ENCODE peak calls at places on chromosomes 2 and 18, in seven cellular contexts. N, O, M, J, C, V and A are unnamed samples.

GRCh38 chr18:62332437-62332816 is 7.3 kb downstream of the TNFRSF11A start:
- DNase-seq in N (no peak), O (no peak), M (no peak), J (no peak), C (no peak), V (no peak), A (peak)

GRCh38 chr2:167478196-167478595 is 589.9 kb downstream of the XIRP2 start:
- DNase-seq in N (no peak), O (no peak), M (no peak), J (no peak), C (no peak), V (no peak), A (no peak)

GRCh38 chr18:49161627-49162026 is 210.9 kb upstream of the SMAD7 start:
- DNase-seq in N (no peak), O (peak), M (no peak), J (peak), C (no peak), V (peak), A (no peak)

GRCh38 chr2:241619602-241620418 is 17.1 kb downstream of the THAP4 start:
- DNase-seq in N (no peak), O (no peak), M (no peak), J (no peak), C (no peak), V (no peak), A (no peak)

GRCh38 chr2:180520206-180520605 is 460.2 kb upstream of the UBE2E3 start:
- DNase-seq in N (no peak), O (peak), M (no peak), J (no peak), C (peak), V (peak), A (peak)

GRCh38 chr18:48950536-48951447 is at the start of gene SMAD7:
- DNase-seq in N (no peak), O (peak), M (no peak), J (no peak), C (no peak), V (no peak), A (peak)

GRCh38 chr2:96554293-96555145 is 18.0 kb downstream of the ARID5A start:
- DNase-seq in N (peak), O (peak), M (peak), J (peak), C (peak), V (peak), A (peak)

GRCh38 chr18:61006687-61007224 is 326.5 kb upstream of the CDH20 start:
- DNase-seq in N (no peak), O (no peak), M (no peak), J (no peak), C (no peak), V (no peak), A (no peak)

GRCh38 chr2:146666336-146666735 is 1178.5 kb upstream of the ACVR2A start:
- DNase-seq in N (no peak), O (peak), M (no peak), J (peak), C (no peak), V (peak), A (peak)

GRCh38 chr18:23115683-23116096 is 19.6 kb upstream of the CABLES1 start:
- DNase-seq in N (no peak), O (peak), M (no peak), J (peak), C (peak), V (peak), A (peak)

GRCh38 chr2:156647377-156648010 is 211.3 kb downstream of the GPD2 start:
- DNase-seq in N (no peak), O (no peak), M (no peak), J (no peak), C (no peak), V (no peak), A (no peak)

GRCh38 chr2:181457741-181458425 is 697 bp downstream of the ITGA4 start:
- DNase-seq in N (no peak), O (peak), M (peak), J (peak), C (no peak), V (peak), A (peak)

GRCh38 chr2:214310319-214310718 is 100.5 kb upstream of the VWC2L start:
- DNase-seq in N (no peak), O (peak), M (peak), J (no peak), C (no peak), V (peak), A (no peak)

GRCh38 chr2:61988462-61989366 is 83.2 kb downstream of the COMMD1 start:
- DNase-seq in N (no peak), O (peak), M (no peak), J (peak), C (no peak), V (no peak), A (peak)

GRCh38 chr2:100213595-100213994 is 71.2 kb upstream of the AFF3 start:
- DNase-seq in N (no peak), O (no peak), M (no peak), J (no peak), C (no peak), V (no peak), A (no peak)

GRCh38 chr2:9657083-9657482 is 26.3 kb upstream of the YWHAQ start:
- DNase-seq in N (no peak), O (no peak), M (no peak), J (no peak), C (no peak), V (no peak), A (no peak)

GRCh38 chr2:199757466-199757865 is 93.5 kb downstream of the FTCDNL1 start:
- DNase-seq in N (no peak), O (peak), M (no peak), J (peak), C (no peak), V (no peak), A (no peak)

GRCh38 chr18:37963837-37964236 is 398.2 kb upstream of the CELF4 start:
- DNase-seq in N (no peak), O (no peak), M (no peak), J (no peak), C (no peak), V (no peak), A (no peak)

GRCh38 chr2:46171441-46171953 is 125.7 kb upstream of the EPAS1 start:
- DNase-seq in N (no peak), O (peak), M (peak), J (peak), C (peak), V (peak), A (peak)

GRCh38 chr2:219207254-219207883 is 787 bp downstream of the ZFAND2B start:
- DNase-seq in N (no peak), O (no peak), M (no peak), J (no peak), C (no peak), V (no peak), A (no peak)

GRCh38 chr2:191710411-191710900 is 32.5 kb downstream of the NABP1 start:
- DNase-seq in N (no peak), O (peak), M (no peak), J (peak), C (no peak), V (peak), A (no peak)

GRCh38 chr2:100036793-100037192 is 105.6 kb downstream of the AFF3 start:
- DNase-seq in N (no peak), O (no peak), M (no peak), J (no peak), C (no peak), V (no peak), A (no peak)

GRCh38 chr2:66488946-66489345 is 54.0 kb downstream of the MEIS1 start:
- DNase-seq in N (no peak), O (no peak), M (peak), J (no peak), C (no peak), V (no peak), A (peak)

GRCh38 chr2:66427219-66427768 is 7.6 kb upstream of the MEIS1 start:
- DNase-seq in N (no peak), O (no peak), M (peak), J (no peak), C (no peak), V (no peak), A (no peak)

GRCh38 chr2:105880637-105881036 is 135.9 kb downstream of the NCK2 start:
- DNase-seq in N (no peak), O (no peak), M (no peak), J (no peak), C (no peak), V (no peak), A (no peak)

GRCh38 chr2:205675861-205676516 is 6.3 kb upstream of the NRP2 start:
- DNase-seq in N (no peak), O (peak), M (peak), J (peak), C (peak), V (peak), A (peak)

DNA sequence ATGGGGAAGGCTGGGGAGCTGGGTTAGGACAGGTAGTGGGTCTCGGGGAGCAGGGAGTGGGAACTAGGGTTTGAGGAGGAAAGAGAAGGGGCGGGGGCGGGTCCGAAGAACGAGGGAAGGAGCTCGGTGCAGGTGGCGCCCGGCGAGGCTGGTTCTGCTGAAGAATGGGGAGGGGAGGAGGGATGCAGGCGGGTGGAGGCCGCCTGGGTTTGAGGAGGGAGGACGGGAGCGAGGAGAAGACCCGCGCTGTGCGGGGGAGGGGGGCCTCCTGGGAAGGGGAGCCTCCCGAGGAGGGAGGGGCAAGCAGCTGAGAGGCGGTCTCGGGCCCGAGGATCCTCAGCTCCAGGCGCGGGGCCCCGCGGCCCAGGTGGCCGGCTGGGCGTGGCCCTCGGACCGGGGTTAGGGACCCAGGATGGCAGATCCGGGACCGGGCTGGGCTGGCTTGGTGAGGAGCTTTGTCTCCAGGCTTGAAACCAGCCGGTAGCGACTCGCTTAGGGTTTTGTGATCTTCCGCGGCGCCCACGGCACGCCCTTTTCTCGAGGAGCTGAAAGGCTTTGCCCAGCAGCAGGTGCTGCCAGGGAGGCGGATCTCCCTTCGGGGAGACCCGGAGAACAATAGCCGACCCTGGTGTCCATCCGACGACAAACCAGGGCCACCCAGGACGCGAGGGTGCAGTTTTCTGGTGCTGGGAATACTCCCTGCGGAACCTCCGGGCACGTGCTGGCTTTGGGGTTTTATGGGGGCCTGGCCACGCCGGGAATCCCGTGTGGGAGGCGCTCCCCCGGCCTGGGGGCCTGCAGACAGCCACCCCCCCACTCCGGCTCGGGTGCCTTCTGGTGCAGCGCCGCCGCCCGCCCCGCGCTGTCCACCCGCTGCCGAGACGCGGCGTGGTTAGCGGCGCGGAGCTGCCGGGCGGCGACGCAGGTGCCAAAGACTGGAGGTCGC is 1.4 kb downstream of the DPYSL5 start:
- DNase-seq in N (no peak), O (no peak), M (peak), J (no peak), C (no peak), V (no peak), A (no peak)
- TF ChIP-seq EZH2 in N (no peak), O (no peak), M (no peak), J (peak), C (no peak), V (no peak), A (peak)

GRCh38 chr18:44467718-44468117 is 213.0 kb upstream of the SETBP1 start:
- DNase-seq in N (no peak), O (no peak), M (no peak), J (no peak), C (no peak), V (no peak), A (no peak)

GRCh38 chr18:44465337-44465736 is 215.4 kb upstream of the SETBP1 start:
- DNase-seq in N (no peak), O (no peak), M (no peak), J (peak), C (no peak), V (no peak), A (no peak)

GRCh38 chr18:44464401-44465185 is 216.1 kb upstream of the SETBP1 start:
- DNase-seq in N (no peak), O (peak), M (no peak), J (peak), C (no peak), V (peak), A (no peak)

DNA sequence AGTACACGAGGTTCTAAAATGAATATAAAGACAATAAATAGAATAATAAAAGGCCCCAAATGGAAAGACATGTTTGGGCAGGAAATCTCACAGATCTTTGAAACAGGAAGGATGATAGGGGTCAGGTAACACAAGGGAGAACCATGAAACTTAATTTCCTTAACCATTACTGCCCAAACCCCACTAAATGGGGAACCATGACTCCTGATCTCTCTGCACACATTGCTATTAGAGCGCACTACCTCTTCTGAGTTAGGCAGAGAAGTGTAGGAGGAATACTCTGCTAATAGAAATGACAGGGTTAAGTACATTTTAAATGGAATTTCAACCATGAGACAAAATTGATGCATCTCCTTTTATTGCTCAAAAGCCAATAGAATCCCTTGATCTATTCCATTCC is 213.7 kb upstream of the SETBP1 start:
- DNase-seq in N (no peak), O (no peak), M (no peak), J (no peak), C (no peak), V (no peak), A (no peak)
- TF ChIP-seq EZH2 in N (no peak), O (no peak), M (no peak), J (no peak), C (no peak), V (no peak), A (no peak)

GRCh38 chr2:170822885-170823799 is 6.5 kb downstream of the GAD1 start:
- DNase-seq in N (peak), O (peak), M (peak), J (no peak), C (no peak), V (no peak), A (no peak)
- TF ChIP-seq EZH2 in N (peak), O (peak), M (peak), J (peak), C (no peak), V (no peak), A (peak)

DNA sequence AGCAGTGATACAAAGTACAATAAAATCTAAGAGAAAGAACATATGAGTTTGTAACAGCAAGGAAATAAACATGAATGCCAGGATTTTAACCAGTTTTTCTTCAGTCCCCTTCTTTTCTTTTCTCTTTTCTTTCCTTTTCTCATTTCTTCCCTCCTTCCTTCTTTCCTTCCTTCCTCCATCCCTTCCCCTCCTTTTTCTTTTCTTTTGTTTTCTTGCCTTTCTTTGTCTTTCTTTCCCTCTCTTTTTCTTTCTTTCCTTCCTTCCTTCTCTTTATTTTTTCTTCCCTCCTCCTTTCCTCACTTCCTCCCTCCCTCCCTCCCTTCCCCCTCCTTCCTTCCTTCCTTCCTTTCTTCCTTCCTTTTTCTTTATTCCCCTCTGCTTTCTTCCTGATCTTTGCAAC is 142.8 kb upstream of the SYT4 start:
- DNase-seq in N (no peak), O (no peak), M (no peak), J (no peak), C (no peak), V (no peak), A (no peak)
- TF ChIP-seq EZH2 in N (no peak), O (no peak), M (no peak), J (no peak), C (no peak), V (no peak), A (no peak)

DNA sequence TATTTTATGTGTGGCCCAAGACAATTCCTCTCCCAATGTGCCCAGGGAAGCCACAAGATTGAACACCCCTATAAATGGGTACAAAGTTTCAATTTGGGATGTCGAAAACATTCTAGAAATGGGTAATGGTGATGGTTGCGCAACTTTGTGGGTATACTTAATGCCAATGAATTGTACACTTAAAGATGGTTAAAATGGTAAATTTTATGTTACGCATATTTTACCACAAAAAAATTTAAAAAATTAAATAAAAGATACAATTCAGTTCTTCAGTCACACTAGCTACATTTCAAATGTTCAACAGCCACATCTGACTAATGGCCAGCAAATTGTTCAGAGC is 34.9 kb downstream of the MYCN start:
- DNase-seq in N (no peak), O (no peak), M (no peak), J (no peak), C (no peak), V (no peak), A (no peak)
- TF ChIP-seq EZH2 in N (no peak), O (no peak), M (no peak), J (no peak), C (no peak), V (no peak), A (no peak)

GRCh38 chr2:107984667-107985066 is 1.7 kb upstream of the SLC5A7 start:
- DNase-seq in N (no peak), O (no peak), M (no peak), J (no peak), C (no peak), V (no peak), A (no peak)

GRCh38 chr2:107990718-107991117 is 4.4 kb downstream of the SLC5A7 start:
- DNase-seq in N (no peak), O (no peak), M (no peak), J (no peak), C (no peak), V (no peak), A (no peak)

GRCh38 chr2:107989445-107989844 is 3.1 kb downstream of the SLC5A7 start:
- DNase-seq in N (no peak), O (no peak), M (no peak), J (no peak), C (no peak), V (no peak), A (no peak)

GRCh38 chr2:107988108-107988507 is 1.8 kb downstream of the SLC5A7 start:
- DNase-seq in N (no peak), O (no peak), M (no peak), J (no peak), C (no peak), V (no peak), A (no peak)

DNA sequence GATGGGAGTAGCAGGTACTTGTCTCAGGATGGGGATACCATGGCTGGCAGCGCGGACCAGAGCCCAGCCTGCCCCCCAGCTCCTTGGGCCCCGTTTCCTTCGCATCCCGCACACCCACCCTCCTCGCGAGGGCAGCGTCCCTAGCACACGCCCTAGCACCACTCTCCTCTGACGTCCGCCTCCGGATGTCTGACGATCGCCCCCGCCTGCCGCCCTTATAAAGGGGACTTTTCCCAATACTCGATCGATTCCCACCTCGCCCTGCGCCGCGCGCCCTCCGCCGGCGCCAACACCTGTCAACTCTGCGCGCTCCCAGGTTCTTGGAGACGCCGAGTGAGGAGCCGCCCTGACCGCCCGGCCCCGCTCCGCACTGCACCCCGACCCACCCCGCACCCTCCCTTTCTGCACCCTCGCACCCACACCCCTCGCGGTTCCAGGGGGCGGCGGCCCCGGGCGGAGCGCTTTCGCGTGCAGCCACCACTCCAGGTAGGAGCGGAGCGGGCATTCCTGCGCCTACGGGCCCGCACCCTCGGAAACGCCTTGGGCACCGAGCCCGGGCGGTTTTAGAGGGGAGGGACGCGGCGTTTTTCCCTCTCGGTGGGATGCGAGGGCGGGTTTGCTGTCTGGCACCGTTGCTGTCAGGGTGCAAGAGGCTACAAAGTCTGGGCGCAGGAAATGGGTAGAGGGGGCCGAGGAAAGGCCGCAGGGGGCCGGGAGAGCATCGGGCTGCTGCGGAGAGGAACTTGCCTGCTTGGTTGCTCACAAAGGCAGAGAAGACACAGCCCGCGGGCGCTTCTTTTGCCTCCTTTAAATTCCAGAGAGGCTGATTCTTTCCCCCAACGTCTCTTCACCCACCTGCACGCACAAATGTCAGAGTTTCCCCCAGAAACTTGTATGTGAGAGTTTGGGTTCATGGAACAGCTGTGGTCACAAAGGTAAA is at the start of gene SLC5A7:
- DNase-seq in N (peak), O (no peak), M (peak), J (no peak), C (no peak), V (no peak), A (no peak)
- TF ChIP-seq EZH2 in N (no peak), O (no peak), M (peak), J (no peak), C (no peak), V (no peak), A (no peak)